ENCODE peak calls at places on chromosomes 7 and 10, in six cellular contexts. F, K, N, M, T and Z are unnamed samples.

GRCh38 chr7:142496545-142496991 is 238.7 kb upstream of the PRSS58 start:
- DNase-seq in K (no peak), M (peak; percentile 54), N (peak; percentile 63), F (peak; percentile 20), T (peak; percentile 52), Z (no peak)

GRCh38 chr10:110842305-110842952 is 29.3 kb upstream of the PDCD4 start:
- DNase-seq in M (no peak), F (no peak), K (no peak), N (no peak), T (no peak), Z (no peak)

GRCh38 chr7:101125989-101126650 is 784 bp upstream of the SERPINE1 start:
- DNase-seq in M (peak; percentile 76), T (no peak), K (no peak), F (peak; percentile 55), N (no peak), Z (no peak)

GRCh38 chr10:129755075-129756020 is 208.7 kb downstream of the EBF3 start:
- DNase-seq in F (no peak), M (no peak), K (peak; percentile 33), N (no peak), T (no peak), Z (no peak)

GRCh38 chr10:24465899-24466615 is 257.1 kb downstream of the KIAA1217 start:
- DNase-seq in K (no peak), T (peak; percentile 8), M (peak; percentile 88), F (peak; percentile 78), N (no peak), Z (peak; percentile 10)

GRCh38 chr7:139180700-139181311 is 50.2 kb upstream of the UBN2 start:
- DNase-seq in F (no peak), M (no peak), T (no peak), N (no peak), K (no peak), Z (no peak)

GRCh38 chr7:17289074-17289665 is 9.3 kb upstream of the AHR start:
- DNase-seq in T (no peak), N (no peak), M (no peak), F (no peak), K (no peak), Z (no peak)

GRCh38 chr10:5574642-5575131 is 49.9 kb downstream of the CALML3 start:
- DNase-seq in K (no peak), T (no peak), M (no peak), N (no peak), F (no peak), Z (no peak)

GRCh38 chr7:154881046-154881445 is 121.9 kb downstream of the PAXIP1 start:
- DNase-seq in N (no peak), T (no peak), F (no peak), K (no peak), M (no peak), Z (no peak)

GRCh38 chr10:124385627-124386185 is 33.0 kb downstream of the OAT start:
- DNase-seq in M (no peak), T (no peak), N (peak; percentile 46), K (no peak), F (no peak), Z (no peak)

GRCh38 chr10:93028881-93029280 is 31.7 kb upstream of the CYP26C1 start:
- DNase-seq in F (no peak), K (no peak), N (no peak), M (peak; percentile 54), T (no peak), Z (no peak)

GRCh38 chr10:49568235-49568634 is 29.3 kb upstream of the ERCC6 start:
- DNase-seq in N (no peak), K (no peak), M (peak; percentile 96), T (peak; percentile 48), F (no peak), Z (no peak)

GRCh38 chr10:94407668-94408067 is 5.3 kb downstream of the TBC1D12 start:
- DNase-seq in K (no peak), F (no peak), M (no peak), T (no peak), N (no peak), Z (no peak)

GRCh38 chr7:134750083-134751062 is 29.1 kb upstream of the CALD1 start:
- DNase-seq in K (no peak), N (peak; percentile 69), F (no peak), M (peak; percentile 38), T (peak; percentile 74), Z (peak; percentile 47)

GRCh38 chr10:66916030-66916429 is 9.8 kb upstream of the LRRTM3 start:
- DNase-seq in M (no peak), N (no peak), F (no peak), K (no peak), T (no peak), Z (no peak)

GRCh38 chr7:41809487-41810257 is 106.8 kb upstream of the INHBA start:
- DNase-seq in N (no peak), M (peak; percentile 91), F (no peak), T (no peak), K (no peak), Z (no peak)

GRCh38 chr7:17530249-17530648 is 231.8 kb downstream of the AHR start:
- DNase-seq in K (no peak), F (no peak), N (no peak), T (no peak), M (peak; percentile 80), Z (no peak)

GRCh38 chr7:39952378-39952777 is 2.3 kb downstream of the CDK13 start:
- DNase-seq in F (no peak), K (no peak), M (peak; percentile 78), T (peak; percentile 38), N (no peak), Z (no peak)

GRCh38 chr7:30556854-30557644 is 37.6 kb upstream of the GARS1 start:
- DNase-seq in N (peak; percentile 58), K (peak; percentile 78), M (peak; percentile 22), T (no peak), F (no peak), Z (no peak)

GRCh38 chr10:88116491-88116890 is 253.1 kb downstream of the PTEN start:
- DNase-seq in M (peak; percentile 73), K (no peak), F (no peak), T (no peak), N (no peak), Z (no peak)

GRCh38 chr7:76300210-76300731 is 2.2 kb upstream of the HSPB1 start:
- DNase-seq in F (no peak), N (no peak), T (no peak), K (peak; percentile 79), M (peak; percentile 79), Z (no peak)

GRCh38 chr7:4633012-4633411 is 49.1 kb upstream of the FOXK1 start:
- DNase-seq in M (peak; percentile 43), F (no peak), T (peak; percentile 17), N (no peak), K (no peak), Z (no peak)

GRCh38 chr7:4631021-4631663 is 51.0 kb upstream of the FOXK1 start:
- DNase-seq in M (no peak), F (no peak), K (no peak), N (no peak), T (no peak), Z (no peak)

GRCh38 chr7:4634166-4634565 is 47.9 kb upstream of the FOXK1 start:
- DNase-seq in K (no peak), N (no peak), T (no peak), M (peak; percentile 32), F (no peak), Z (no peak)

GRCh38 chr7:4629287-4629905 is 52.7 kb upstream of the FOXK1 start:
- DNase-seq in N (no peak), M (no peak), F (no peak), T (no peak), K (no peak), Z (no peak)

DNA sequence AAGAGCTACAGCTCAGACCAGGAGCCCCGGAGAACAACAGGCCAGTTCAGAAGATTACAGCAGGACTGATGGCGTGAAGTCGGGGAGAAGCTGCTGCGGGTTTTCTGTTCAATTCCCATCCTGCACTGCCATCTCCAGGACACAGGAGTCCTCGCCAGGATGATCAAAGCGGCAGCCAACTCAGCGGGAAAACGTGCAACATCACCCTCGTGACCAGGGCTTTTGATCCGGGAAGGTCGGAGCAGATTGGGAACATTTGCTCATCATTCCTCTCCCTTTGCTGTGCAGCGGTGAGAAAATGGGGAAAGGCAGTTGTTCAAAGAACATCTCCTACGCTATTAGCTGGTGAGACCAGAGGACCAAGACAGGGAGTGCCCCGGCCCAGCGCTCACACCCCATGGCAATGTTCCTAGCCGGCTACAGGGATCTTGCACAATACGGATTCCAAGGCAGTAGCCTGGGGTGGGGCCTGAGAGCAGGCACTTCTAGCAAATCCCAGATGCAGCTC is 50.4 kb upstream of the FOXK1 start:
- DNase-seq in K (peak; percentile 72), N (peak; percentile 84), T (no peak), F (peak; percentile 78), M (peak; percentile 91), Z (no peak)
- H3K4me3 ChIP-seq in K (peak overlapping the region; percentile 55), N (no peak overlapping the region), T (no peak overlapping the region), F (peak overlapping the region; percentile 26), M (peak overlapping the region; percentile 62), Z (no peak overlapping the region)

GRCh38 chr7:361680-362415 is 71.9 kb downstream of the FOXL3 start:
- DNase-seq in N (no peak), M (no peak), T (no peak), K (no peak), F (no peak), Z (no peak)
- H3K4me3 ChIP-seq in N (no peak overlapping the region), M (peak overlapping the region; percentile 41), T (peak overlapping the region; percentile 81), K (peak overlapping the region; percentile 35), F (no peak overlapping the region), Z (peak overlapping the region; percentile 14)

GRCh38 chr10:68327889-68328786 is 3.7 kb upstream of the HNRNPH3 start:
- DNase-seq in K (no peak), N (peak; percentile 52), T (peak; percentile 20), M (peak; percentile 84), F (no peak), Z (no peak)
- H3K4me3 ChIP-seq in K (peak overlapping the region; percentile 42), N (no peak overlapping the region), T (peak overlapping the region; percentile 18), M (peak overlapping the region; percentile 28), F (peak overlapping the region; percentile 10), Z (no peak overlapping the region)

GRCh38 chr7:102424787-102425218 is 8.6 kb upstream of the ORAI2 start:
- DNase-seq in K (no peak), F (no peak), T (no peak), N (peak; percentile 32), M (no peak), Z (no peak)
- H3K4me3 ChIP-seq in K (no peak overlapping the region), F (no peak overlapping the region), T (no peak overlapping the region), N (no peak overlapping the region), M (no peak overlapping the region), Z (no peak overlapping the region)

GRCh38 chr10:69445094-69445493 is 6.2 kb upstream of the TSPAN15 start:
- DNase-seq in F (no peak), T (no peak), K (no peak), N (no peak), M (no peak), Z (no peak)
- H3K4me3 ChIP-seq in F (no peak overlapping the region), T (no peak overlapping the region), K (no peak overlapping the region), N (no peak overlapping the region), M (no peak overlapping the region), Z (no peak overlapping the region)

DNA sequence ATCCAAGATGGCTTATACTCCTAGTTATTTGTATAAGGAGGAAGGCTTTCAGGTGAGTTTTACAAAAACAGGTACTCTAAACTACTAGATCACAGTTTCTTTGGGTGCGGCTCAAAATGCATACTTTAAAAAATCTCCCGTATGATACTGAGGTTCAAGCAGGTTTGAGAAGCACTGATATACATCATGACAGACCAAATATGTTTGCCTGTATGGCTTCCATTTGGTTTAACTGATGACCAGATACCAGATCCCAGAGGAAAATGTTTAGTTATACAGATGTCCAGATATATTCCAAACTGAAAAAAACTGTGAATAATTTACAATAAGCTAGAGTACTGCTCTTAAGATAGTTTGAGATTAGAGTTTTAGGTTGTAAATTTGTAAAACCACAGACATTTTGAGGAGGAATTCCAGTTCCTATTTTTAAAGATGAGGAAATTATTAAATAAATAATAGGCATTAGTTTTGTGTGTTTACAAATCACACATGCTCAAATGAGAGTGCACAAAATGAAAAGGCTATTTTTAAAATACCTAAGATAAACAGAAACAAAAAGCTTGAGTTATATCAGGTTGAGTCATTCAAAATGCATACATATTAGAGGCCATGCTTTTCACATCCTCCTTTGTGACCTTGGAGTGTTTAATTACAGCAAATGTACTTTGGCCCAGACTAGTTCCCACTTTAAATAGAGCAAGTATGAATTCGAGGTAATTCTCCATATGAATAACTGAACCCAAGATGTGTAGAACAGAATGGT is 60.5 kb downstream of the SEMA3C start:
- DNase-seq in F (no peak), N (no peak), M (peak; percentile 27), T (no peak), K (no peak), Z (no peak)
- H3K4me3 ChIP-seq in F (no peak overlapping the region), N (no peak overlapping the region), M (no peak overlapping the region), T (no peak overlapping the region), K (no peak overlapping the region), Z (no peak overlapping the region)